ENCODE peak calls at places on chromosomes 7 and 10, in seven cellular contexts. One of them, this sample, is unnamed.

GRCh38 chr7:149224352-149224751 is 15.1 kb upstream of the ZNF212 start:
- DNase-seq in OCI-LY7: no peak
- DNase-seq in spleen: peak
- DNase-seq in HCT116: no peak
- DNase-seq in GM12865: no peak
- DNase-seq in keratinocyte: no peak
- DNase-seq in heart right ventricle: no peak
- DNase-seq in this sample: no peak

GRCh38 chr7:159061674-159062212 is 82.9 kb downstream of the VIPR2 start:
- DNase-seq in heart right ventricle: no peak
- DNase-seq in HCT116: no peak
- DNase-seq in keratinocyte: no peak
- DNase-seq in OCI-LY7: no peak
- DNase-seq in GM12865: no peak
- DNase-seq in spleen: no peak
- DNase-seq in this sample: no peak

GRCh38 chr10:89745903-89746302 is 44.5 kb downstream of the KIF20B start:
- DNase-seq in heart right ventricle: no peak
- DNase-seq in spleen: no peak
- DNase-seq in GM12865: no peak
- DNase-seq in OCI-LY7: no peak
- DNase-seq in HCT116: no peak
- DNase-seq in keratinocyte: no peak
- DNase-seq in this sample: no peak

GRCh38 chr10:125626671-125627070 is 56.3 kb downstream of the TEX36 start:
- DNase-seq in keratinocyte: no peak
- DNase-seq in OCI-LY7: no peak
- DNase-seq in heart right ventricle: no peak
- DNase-seq in HCT116: no peak
- DNase-seq in spleen: no peak
- DNase-seq in GM12865: no peak
- DNase-seq in this sample: no peak

GRCh38 chr10:23869548-23869947 is 339.4 kb upstream of the KIAA1217 start:
- DNase-seq in spleen: no peak
- DNase-seq in heart right ventricle: no peak
- DNase-seq in HCT116: no peak
- DNase-seq in GM12865: no peak
- DNase-seq in keratinocyte: no peak
- DNase-seq in OCI-LY7: no peak
- DNase-seq in this sample: no peak

GRCh38 chr7:144410441-144410840 is 6.9 kb upstream of the NOBOX start:
- DNase-seq in spleen: no peak
- DNase-seq in keratinocyte: no peak
- DNase-seq in HCT116: no peak
- DNase-seq in GM12865: no peak
- DNase-seq in OCI-LY7: no peak
- DNase-seq in heart right ventricle: no peak
- DNase-seq in this sample: no peak

GRCh38 chr10:98259606-98260319 is 8.2 kb downstream of the LOXL4 start:
- DNase-seq in keratinocyte: no peak
- DNase-seq in heart right ventricle: no peak
- DNase-seq in GM12865: no peak
- DNase-seq in OCI-LY7: no peak
- DNase-seq in spleen: peak
- DNase-seq in HCT116: no peak
- DNase-seq in this sample: no peak

GRCh38 chr7:39333701-39334100 is 232.5 kb upstream of the YAE1 start:
- DNase-seq in GM12865: no peak
- DNase-seq in OCI-LY7: no peak
- DNase-seq in heart right ventricle: no peak
- DNase-seq in spleen: no peak
- DNase-seq in keratinocyte: no peak
- DNase-seq in HCT116: no peak
- DNase-seq in this sample: no peak

GRCh38 chr10:22681783-22682183 is 32.6 kb downstream of the PIP4K2A start:
- DNase-seq in GM12865: no peak
- DNase-seq in spleen: no peak
- DNase-seq in OCI-LY7: no peak
- DNase-seq in keratinocyte: peak
- DNase-seq in HCT116: peak
- DNase-seq in heart right ventricle: no peak
- DNase-seq in this sample: no peak

GRCh38 chr7:25765110-25765509 is 386.9 kb upstream of the NFE2L3 start:
- DNase-seq in keratinocyte: no peak
- DNase-seq in spleen: no peak
- DNase-seq in heart right ventricle: no peak
- DNase-seq in OCI-LY7: no peak
- DNase-seq in HCT116: no peak
- DNase-seq in GM12865: no peak
- DNase-seq in this sample: no peak

GRCh38 chr10:75679546-75679945 is 248.1 kb downstream of the LRMDA start:
- DNase-seq in GM12865: no peak
- DNase-seq in heart right ventricle: no peak
- DNase-seq in OCI-LY7: no peak
- DNase-seq in HCT116: no peak
- DNase-seq in keratinocyte: no peak
- DNase-seq in spleen: no peak
- DNase-seq in this sample: no peak

GRCh38 chr10:42955493-42955889 is 121.4 kb upstream of the RET start:
- DNase-seq in GM12865: no peak
- DNase-seq in keratinocyte: no peak
- DNase-seq in heart right ventricle: no peak
- DNase-seq in spleen: no peak
- DNase-seq in OCI-LY7: no peak
- DNase-seq in HCT116: no peak
- DNase-seq in this sample: no peak

GRCh38 chr10:50464004-50464409 is 159.7 kb downstream of the SGMS1 start:
- DNase-seq in OCI-LY7: no peak
- DNase-seq in HCT116: no peak
- DNase-seq in spleen: no peak
- DNase-seq in GM12865: no peak
- DNase-seq in keratinocyte: no peak
- DNase-seq in heart right ventricle: no peak
- DNase-seq in this sample: no peak

GRCh38 chr10:71719464-71720303 is at the start of gene C10orf105:
- DNase-seq in OCI-LY7: no peak
- DNase-seq in HCT116: no peak
- DNase-seq in spleen: no peak
- DNase-seq in heart right ventricle: no peak
- DNase-seq in keratinocyte: no peak
- DNase-seq in GM12865: no peak
- DNase-seq in this sample: no peak

GRCh38 chr7:18370689-18371088 is 124.9 kb upstream of the HDAC9 start:
- DNase-seq in OCI-LY7: no peak
- DNase-seq in spleen: no peak
- DNase-seq in GM12865: no peak
- DNase-seq in HCT116: no peak
- DNase-seq in keratinocyte: no peak
- DNase-seq in heart right ventricle: no peak
- DNase-seq in this sample: no peak

GRCh38 chr10:7717767-7718166 is 14.7 kb downstream of the ITIH2 start:
- DNase-seq in OCI-LY7: no peak
- DNase-seq in heart right ventricle: no peak
- DNase-seq in spleen: no peak
- DNase-seq in GM12865: no peak
- DNase-seq in keratinocyte: no peak
- DNase-seq in HCT116: no peak
- DNase-seq in this sample: no peak

GRCh38 chr10:94630017-94630688 is 53.4 kb upstream of the CYP2C18 start:
- DNase-seq in heart right ventricle: no peak
- DNase-seq in keratinocyte: no peak
- DNase-seq in spleen: no peak
- DNase-seq in GM12865: peak
- DNase-seq in HCT116: peak
- DNase-seq in OCI-LY7: peak
- DNase-seq in this sample: no peak

GRCh38 chr7:23472046-23472445 is 1.8 kb upstream of the IGF2BP3 start:
- DNase-seq in heart right ventricle: no peak
- DNase-seq in keratinocyte: no peak
- DNase-seq in spleen: no peak
- DNase-seq in OCI-LY7: peak
- DNase-seq in GM12865: peak
- DNase-seq in HCT116: no peak
- DNase-seq in this sample: no peak

GRCh38 chr10:103890194-103890658 is 27.8 kb downstream of the STN1 start:
- DNase-seq in spleen: no peak
- DNase-seq in GM12865: no peak
- DNase-seq in OCI-LY7: no peak
- DNase-seq in HCT116: peak
- DNase-seq in keratinocyte: no peak
- DNase-seq in heart right ventricle: no peak
- DNase-seq in this sample: no peak

GRCh38 chr7:30179016-30179436 is 44.2 kb downstream of the MTURN start:
- DNase-seq in OCI-LY7: peak
- DNase-seq in HCT116: no peak
- DNase-seq in keratinocyte: no peak
- DNase-seq in spleen: no peak
- DNase-seq in GM12865: peak
- DNase-seq in heart right ventricle: no peak
- DNase-seq in this sample: peak
- H3K4me3 ChIP-seq in OCI-LY7: peak
- H3K4me3 ChIP-seq in HCT116: no peak
- H3K4me3 ChIP-seq in keratinocyte: no peak
- H3K4me3 ChIP-seq in spleen: no peak
- H3K4me3 ChIP-seq in GM12865: peak
- H3K4me3 ChIP-seq in heart right ventricle: no peak
- H3K4me3 ChIP-seq in this sample: peak

DNA sequence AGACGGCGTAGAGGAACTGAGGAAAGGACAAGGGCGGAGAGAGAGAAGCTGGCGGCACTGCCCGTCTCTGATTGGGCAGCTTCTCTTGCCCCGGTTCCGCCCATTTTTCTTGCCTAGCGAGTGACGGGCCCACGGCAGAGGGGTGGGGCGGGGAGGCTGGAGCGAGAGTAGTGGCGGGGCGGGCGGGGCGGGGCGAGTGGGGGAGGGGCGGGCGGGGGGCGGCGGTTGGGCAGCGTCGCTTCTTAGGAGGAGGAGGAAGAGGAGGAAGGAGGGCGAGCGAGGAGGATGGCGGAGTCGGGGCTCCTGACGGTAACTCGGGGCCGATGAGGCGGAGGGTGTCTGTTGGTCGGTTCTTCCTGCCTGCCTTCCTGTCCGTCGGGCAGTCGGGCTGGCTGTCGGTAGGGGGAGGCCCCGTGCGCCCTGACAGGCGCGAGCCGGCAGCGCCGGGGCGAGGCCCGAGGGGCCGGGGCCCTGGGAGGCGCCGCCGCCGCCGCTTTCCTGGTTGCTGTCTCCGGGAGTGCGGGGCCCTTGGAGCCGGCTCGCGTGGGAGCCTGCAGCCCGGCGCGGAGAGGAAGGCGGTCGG is at the start of gene SHOC2:
- DNase-seq in heart right ventricle: peak
- DNase-seq in spleen: peak
- DNase-seq in keratinocyte: no peak
- DNase-seq in GM12865: peak
- DNase-seq in OCI-LY7: peak
- DNase-seq in HCT116: no peak
- DNase-seq in this sample: no peak
- TF ChIP-seq CTCF in heart right ventricle: no peak
- TF ChIP-seq CTCF in spleen: no peak
- TF ChIP-seq CTCF in keratinocyte: no peak
- TF ChIP-seq CTCF in GM12865: peak
- TF ChIP-seq CTCF in OCI-LY7: peak
- TF ChIP-seq CTCF in HCT116: no peak
- TF ChIP-seq CTCF in this sample: peak

GRCh38 chr10:28940158-28940888 is 263.0 kb downstream of the BAMBI start:
- DNase-seq in HCT116: no peak
- DNase-seq in GM12865: no peak
- DNase-seq in keratinocyte: no peak
- DNase-seq in OCI-LY7: no peak
- DNase-seq in heart right ventricle: no peak
- DNase-seq in spleen: no peak
- DNase-seq in this sample: no peak
- H3K4me3 ChIP-seq in HCT116: no peak
- H3K4me3 ChIP-seq in GM12865: no peak
- H3K4me3 ChIP-seq in keratinocyte: no peak
- H3K4me3 ChIP-seq in OCI-LY7: no peak
- H3K4me3 ChIP-seq in heart right ventricle: no peak
- H3K4me3 ChIP-seq in spleen: no peak
- H3K4me3 ChIP-seq in this sample: no peak

GRCh38 chr10:12252882-12253546 is 57.0 kb downstream of the CDC123 start:
- DNase-seq in keratinocyte: no peak
- DNase-seq in heart right ventricle: no peak
- DNase-seq in GM12865: peak
- DNase-seq in OCI-LY7: peak
- DNase-seq in HCT116: no peak
- DNase-seq in spleen: peak
- DNase-seq in this sample: peak
- TF ChIP-seq CTCF in keratinocyte: peak
- TF ChIP-seq CTCF in heart right ventricle: no peak
- TF ChIP-seq CTCF in GM12865: peak
- TF ChIP-seq CTCF in OCI-LY7: peak
- TF ChIP-seq CTCF in HCT116: peak
- TF ChIP-seq CTCF in spleen: peak
- TF ChIP-seq CTCF in this sample: peak

GRCh38 chr7:47406766-47407129 is 175.2 kb downstream of the TNS3 start:
- DNase-seq in keratinocyte: no peak
- DNase-seq in spleen: no peak
- DNase-seq in OCI-LY7: no peak
- DNase-seq in GM12865: no peak
- DNase-seq in heart right ventricle: no peak
- DNase-seq in HCT116: no peak
- DNase-seq in this sample: no peak

GRCh38 chr7:47404005-47404404 is 177.9 kb downstream of the TNS3 start:
- DNase-seq in heart right ventricle: no peak
- DNase-seq in keratinocyte: no peak
- DNase-seq in spleen: no peak
- DNase-seq in GM12865: no peak
- DNase-seq in HCT116: no peak
- DNase-seq in OCI-LY7: no peak
- DNase-seq in this sample: no peak

GRCh38 chr7:47407136-47407535 is 174.8 kb downstream of the TNS3 start:
- DNase-seq in heart right ventricle: no peak
- DNase-seq in OCI-LY7: no peak
- DNase-seq in GM12865: no peak
- DNase-seq in spleen: no peak
- DNase-seq in HCT116: no peak
- DNase-seq in keratinocyte: no peak
- DNase-seq in this sample: no peak

GRCh38 chr7:47405921-47406765 is 175.8 kb downstream of the TNS3 start:
- DNase-seq in GM12865: no peak
- DNase-seq in heart right ventricle: peak
- DNase-seq in keratinocyte: no peak
- DNase-seq in spleen: no peak
- DNase-seq in HCT116: no peak
- DNase-seq in OCI-LY7: no peak
- DNase-seq in this sample: no peak

DNA sequence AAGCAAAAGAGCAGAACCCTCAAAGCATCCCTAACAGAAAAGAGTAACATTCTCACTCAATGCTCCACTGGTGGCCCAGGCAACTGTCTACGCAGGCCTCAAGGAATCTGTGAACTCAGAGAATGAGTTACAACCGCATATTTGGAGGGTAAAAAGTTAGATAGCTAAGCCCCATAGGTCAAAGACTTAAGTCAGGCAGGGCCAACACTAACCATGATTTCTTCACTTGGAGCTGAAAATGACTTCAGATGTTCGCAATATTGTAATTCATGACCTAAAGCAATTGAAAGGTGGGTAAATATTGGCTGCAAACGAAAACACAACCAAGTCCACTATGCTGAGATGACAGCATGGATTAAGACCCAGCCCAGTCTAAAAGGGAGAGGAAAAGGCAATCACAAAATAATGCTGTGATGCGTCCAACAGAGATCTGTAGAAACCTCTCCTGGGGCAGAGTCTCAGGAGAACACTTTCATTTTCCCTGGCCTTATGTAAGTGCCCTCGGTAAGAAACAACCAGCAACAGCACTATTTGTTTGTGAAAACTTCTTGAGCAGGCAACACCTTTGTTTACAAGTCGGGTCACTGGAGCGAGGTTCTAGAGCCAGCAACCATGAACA is 176.5 kb downstream of the TNS3 start:
- DNase-seq in spleen: no peak
- DNase-seq in HCT116: no peak
- DNase-seq in OCI-LY7: no peak
- DNase-seq in GM12865: no peak
- DNase-seq in heart right ventricle: no peak
- DNase-seq in keratinocyte: no peak
- DNase-seq in this sample: no peak
- H3K4me3 ChIP-seq in spleen: no peak
- H3K4me3 ChIP-seq in HCT116: no peak
- H3K4me3 ChIP-seq in OCI-LY7: no peak
- H3K4me3 ChIP-seq in GM12865: no peak
- H3K4me3 ChIP-seq in heart right ventricle: no peak
- H3K4me3 ChIP-seq in keratinocyte: peak
- H3K4me3 ChIP-seq in this sample: no peak

This sample was measured in GM12864.